ENCODE peak calls at places on chromosomes 13 and 19, in nine cellular contexts. One of them, this sample, is unnamed.

GRCh38 chr19:16085115-16085514 is 8.8 kb downstream of the TPM4 start:
- DNase-seq in activated CD8-positive, alpha-beta memory T cell treated with anti-CD3 and anti-CD28 coated beads for 1 hour: no peak
- DNase-seq in effector CD4-positive, alpha-beta T cell: no peak
- DNase-seq in naive B cell: no peak
- DNase-seq in stimulated activated CD8-positive, alpha-beta memory T cell treated with anti-CD3 and anti-CD28 coated beads, Interleukin-4, amount 100 ng/mL, for 1 hour: no peak
- DNase-seq in activated CD4-positive, alpha-beta T cell treated with anti-CD3 and anti-CD28 coated beads for 1 hour: no peak
- DNase-seq in stimulated activated CD4-positive, alpha-beta T cell treated with anti-CD3 and anti-CD28 coated beads, TNF-alpha, amount 100 ng/mL, for 24 hours: no peak
- DNase-seq in lung microvascular endothelial cell: no peak
- DNase-seq in GM23338: no peak
- DNase-seq in this sample: no peak

GRCh38 chr19:43502419-43502976 is 2.0 kb downstream of the PHLDB3 start:
- DNase-seq in effector CD4-positive, alpha-beta T cell: no peak
- DNase-seq in stimulated activated CD4-positive, alpha-beta T cell treated with anti-CD3 and anti-CD28 coated beads, TNF-alpha, amount 100 ng/mL, for 24 hours: no peak
- DNase-seq in naive B cell: no peak
- DNase-seq in lung microvascular endothelial cell: no peak
- DNase-seq in activated CD8-positive, alpha-beta memory T cell treated with anti-CD3 and anti-CD28 coated beads for 1 hour: no peak
- DNase-seq in activated CD4-positive, alpha-beta T cell treated with anti-CD3 and anti-CD28 coated beads for 1 hour: no peak
- DNase-seq in GM23338: no peak
- DNase-seq in stimulated activated CD8-positive, alpha-beta memory T cell treated with anti-CD3 and anti-CD28 coated beads, Interleukin-4, amount 100 ng/mL, for 1 hour: no peak
- DNase-seq in this sample: no peak

GRCh38 chr13:110012102-110012739 is 225.8 kb upstream of the IRS2 start:
- DNase-seq in stimulated activated CD4-positive, alpha-beta T cell treated with anti-CD3 and anti-CD28 coated beads, TNF-alpha, amount 100 ng/mL, for 24 hours: no peak
- DNase-seq in stimulated activated CD8-positive, alpha-beta memory T cell treated with anti-CD3 and anti-CD28 coated beads, Interleukin-4, amount 100 ng/mL, for 1 hour: no peak
- DNase-seq in lung microvascular endothelial cell: no peak
- DNase-seq in effector CD4-positive, alpha-beta T cell: no peak
- DNase-seq in activated CD8-positive, alpha-beta memory T cell treated with anti-CD3 and anti-CD28 coated beads for 1 hour: no peak
- DNase-seq in activated CD4-positive, alpha-beta T cell treated with anti-CD3 and anti-CD28 coated beads for 1 hour: no peak
- DNase-seq in GM23338: no peak
- DNase-seq in naive B cell: no peak
- DNase-seq in this sample: no peak

GRCh38 chr19:54462713-54463530 is 656 bp downstream of the LENG9 start:
- DNase-seq in stimulated activated CD8-positive, alpha-beta memory T cell treated with anti-CD3 and anti-CD28 coated beads, Interleukin-4, amount 100 ng/mL, for 1 hour: peak
- DNase-seq in activated CD8-positive, alpha-beta memory T cell treated with anti-CD3 and anti-CD28 coated beads for 1 hour: no peak
- DNase-seq in activated CD4-positive, alpha-beta T cell treated with anti-CD3 and anti-CD28 coated beads for 1 hour: peak
- DNase-seq in lung microvascular endothelial cell: peak
- DNase-seq in stimulated activated CD4-positive, alpha-beta T cell treated with anti-CD3 and anti-CD28 coated beads, TNF-alpha, amount 100 ng/mL, for 24 hours: peak
- DNase-seq in GM23338: peak
- DNase-seq in effector CD4-positive, alpha-beta T cell: peak
- DNase-seq in naive B cell: peak
- DNase-seq in this sample: no peak

GRCh38 chr19:47157455-47158321 is 27.1 kb downstream of the SAE1 start:
- DNase-seq in effector CD4-positive, alpha-beta T cell: peak
- DNase-seq in stimulated activated CD8-positive, alpha-beta memory T cell treated with anti-CD3 and anti-CD28 coated beads, Interleukin-4, amount 100 ng/mL, for 1 hour: no peak
- DNase-seq in stimulated activated CD4-positive, alpha-beta T cell treated with anti-CD3 and anti-CD28 coated beads, TNF-alpha, amount 100 ng/mL, for 24 hours: no peak
- DNase-seq in lung microvascular endothelial cell: peak
- DNase-seq in GM23338: peak
- DNase-seq in activated CD8-positive, alpha-beta memory T cell treated with anti-CD3 and anti-CD28 coated beads for 1 hour: no peak
- DNase-seq in activated CD4-positive, alpha-beta T cell treated with anti-CD3 and anti-CD28 coated beads for 1 hour: no peak
- DNase-seq in naive B cell: no peak
- DNase-seq in this sample: no peak

GRCh38 chr13:50140742-50141659 is 125.8 kb downstream of the KCNRG start:
- DNase-seq in activated CD4-positive, alpha-beta T cell treated with anti-CD3 and anti-CD28 coated beads for 1 hour: no peak
- DNase-seq in GM23338: peak
- DNase-seq in effector CD4-positive, alpha-beta T cell: no peak
- DNase-seq in activated CD8-positive, alpha-beta memory T cell treated with anti-CD3 and anti-CD28 coated beads for 1 hour: no peak
- DNase-seq in naive B cell: no peak
- DNase-seq in lung microvascular endothelial cell: no peak
- DNase-seq in stimulated activated CD8-positive, alpha-beta memory T cell treated with anti-CD3 and anti-CD28 coated beads, Interleukin-4, amount 100 ng/mL, for 1 hour: no peak
- DNase-seq in stimulated activated CD4-positive, alpha-beta T cell treated with anti-CD3 and anti-CD28 coated beads, TNF-alpha, amount 100 ng/mL, for 24 hours: no peak
- DNase-seq in this sample: no peak

GRCh38 chr19:29988351-29988750 is 46.3 kb downstream of the URI1 start:
- DNase-seq in effector CD4-positive, alpha-beta T cell: no peak
- DNase-seq in stimulated activated CD8-positive, alpha-beta memory T cell treated with anti-CD3 and anti-CD28 coated beads, Interleukin-4, amount 100 ng/mL, for 1 hour: no peak
- DNase-seq in stimulated activated CD4-positive, alpha-beta T cell treated with anti-CD3 and anti-CD28 coated beads, TNF-alpha, amount 100 ng/mL, for 24 hours: no peak
- DNase-seq in GM23338: peak
- DNase-seq in activated CD8-positive, alpha-beta memory T cell treated with anti-CD3 and anti-CD28 coated beads for 1 hour: no peak
- DNase-seq in naive B cell: no peak
- DNase-seq in activated CD4-positive, alpha-beta T cell treated with anti-CD3 and anti-CD28 coated beads for 1 hour: no peak
- DNase-seq in lung microvascular endothelial cell: no peak
- DNase-seq in this sample: no peak

GRCh38 chr13:106373304-106373988 is 162.0 kb downstream of the EFNB2 start:
- DNase-seq in lung microvascular endothelial cell: peak
- DNase-seq in naive B cell: no peak
- DNase-seq in GM23338: no peak
- DNase-seq in stimulated activated CD4-positive, alpha-beta T cell treated with anti-CD3 and anti-CD28 coated beads, TNF-alpha, amount 100 ng/mL, for 24 hours: no peak
- DNase-seq in effector CD4-positive, alpha-beta T cell: no peak
- DNase-seq in activated CD8-positive, alpha-beta memory T cell treated with anti-CD3 and anti-CD28 coated beads for 1 hour: no peak
- DNase-seq in stimulated activated CD8-positive, alpha-beta memory T cell treated with anti-CD3 and anti-CD28 coated beads, Interleukin-4, amount 100 ng/mL, for 1 hour: no peak
- DNase-seq in activated CD4-positive, alpha-beta T cell treated with anti-CD3 and anti-CD28 coated beads for 1 hour: no peak
- DNase-seq in this sample: no peak

GRCh38 chr13:83622422-83622784 is 259.9 kb downstream of the SLITRK1 start:
- DNase-seq in naive B cell: no peak
- DNase-seq in lung microvascular endothelial cell: no peak
- DNase-seq in GM23338: no peak
- DNase-seq in effector CD4-positive, alpha-beta T cell: no peak
- DNase-seq in activated CD4-positive, alpha-beta T cell treated with anti-CD3 and anti-CD28 coated beads for 1 hour: no peak
- DNase-seq in activated CD8-positive, alpha-beta memory T cell treated with anti-CD3 and anti-CD28 coated beads for 1 hour: no peak
- DNase-seq in stimulated activated CD4-positive, alpha-beta T cell treated with anti-CD3 and anti-CD28 coated beads, TNF-alpha, amount 100 ng/mL, for 24 hours: no peak
- DNase-seq in stimulated activated CD8-positive, alpha-beta memory T cell treated with anti-CD3 and anti-CD28 coated beads, Interleukin-4, amount 100 ng/mL, for 1 hour: no peak
- DNase-seq in this sample: no peak

GRCh38 chr19:14434157-14434501 is 1.0 kb downstream of the PKN1 start:
- DNase-seq in lung microvascular endothelial cell: peak
- DNase-seq in stimulated activated CD8-positive, alpha-beta memory T cell treated with anti-CD3 and anti-CD28 coated beads, Interleukin-4, amount 100 ng/mL, for 1 hour: no peak
- DNase-seq in activated CD8-positive, alpha-beta memory T cell treated with anti-CD3 and anti-CD28 coated beads for 1 hour: no peak
- DNase-seq in GM23338: no peak
- DNase-seq in stimulated activated CD4-positive, alpha-beta T cell treated with anti-CD3 and anti-CD28 coated beads, TNF-alpha, amount 100 ng/mL, for 24 hours: no peak
- DNase-seq in naive B cell: no peak
- DNase-seq in effector CD4-positive, alpha-beta T cell: no peak
- DNase-seq in activated CD4-positive, alpha-beta T cell treated with anti-CD3 and anti-CD28 coated beads for 1 hour: no peak
- DNase-seq in this sample: no peak

This sample was measured in cerebellar nuclear complex.